ENCODE peak calls at places on chromosomes 16 and 17, in five cellular contexts. V is cardiac fibroblast, P is A549, T is lower lobe of right lung, G is foreskin fibroblast. B is an unnamed sample.

GRCh38 chr16:84532299-84532724 is 27.9 kb upstream of the MEAK7 start:
- DNase-seq in V (peak), P (peak), T (no peak), G (peak), B (peak)

GRCh38 chr16:69672998-69673713 is 53.2 kb downstream of the NQO1 start:
- DNase-seq in V (no peak), P (no peak), T (no peak), G (no peak), B (no peak)

GRCh38 chr17:31568140-31568938 is 176.9 kb downstream of the RAB11FIP4 start:
- DNase-seq in V (peak), P (no peak), T (peak), G (peak), B (peak)

GRCh38 chr16:89319883-89320716 is 102.6 kb downstream of the ZNF778 start:
- DNase-seq in V (peak), P (peak), T (peak), G (peak), B (peak)

GRCh38 chr16:49653577-49653976 is 202.3 kb downstream of the ZNF423 start:
- DNase-seq in V (no peak), P (no peak), T (no peak), G (no peak), B (no peak)

GRCh38 chr16:86931410-86931941 is 353.1 kb downstream of the FOXL1 start:
- DNase-seq in V (peak), P (no peak), T (no peak), G (peak), B (peak)

GRCh38 chr17:44197980-44198720 is 1.5 kb downstream of the ATXN7L3 start:
- DNase-seq in V (peak), P (peak), T (no peak), G (peak), B (peak)

GRCh38 chr16:85329059-85329812 is 217.0 kb upstream of the CIBAR2 start:
- DNase-seq in V (peak), P (no peak), T (no peak), G (no peak), B (no peak)

GRCh38 chr16:84332975-84333684 is 35.2 kb upstream of the ATP2C2 start:
- DNase-seq in V (no peak), P (no peak), T (peak), G (no peak), B (no peak)

GRCh38 chr16:57897053-57897784 is 73.7 kb downstream of the CNGB1 start:
- DNase-seq in V (no peak), P (no peak), T (peak), G (no peak), B (no peak)

GRCh38 chr17:1487939-1488825 is 4.3 kb downstream of the MYO1C start:
- DNase-seq in V (peak), P (peak), T (peak), G (peak), B (peak)

GRCh38 chr17:17810374-17811248 is 26.2 kb downstream of the SREBF1 start:
- DNase-seq in V (peak), P (no peak), T (no peak), G (peak), B (no peak)

GRCh38 chr17:29645516-29646051 is 22.9 kb upstream of the CORO6 start:
- DNase-seq in V (peak), P (no peak), T (peak), G (peak), B (peak)

GRCh38 chr16:89525146-89525913 is 17.1 kb downstream of the SPG7 start:
- DNase-seq in V (no peak), P (no peak), T (no peak), G (no peak), B (no peak)

GRCh38 chr17:50129946-50130777 is at the start of gene SAMD14:
- DNase-seq in V (no peak), P (peak), T (no peak), G (peak), B (peak)

GRCh38 chr16:85448557-85449194 is 164.4 kb upstream of the GSE1 start:
- DNase-seq in V (no peak), P (no peak), T (no peak), G (no peak), B (no peak)

GRCh38 chr17:48472485-48473281 is 42.7 kb upstream of the SKAP1 start:
- DNase-seq in V (peak), P (no peak), T (no peak), G (peak), B (peak)

GRCh38 chr16:82643136-82643535 is 16.4 kb downstream of the CDH13 start:
- DNase-seq in V (no peak), P (no peak), T (no peak), G (no peak), B (no peak)

GRCh38 chr16:49601541-49601940 is 227.9 kb downstream of the C16orf78 start:
- DNase-seq in V (no peak), P (no peak), T (no peak), G (no peak), B (no peak)

GRCh38 chr16:88430524-88431446 is 22.3 kb upstream of the ZFPM1 start:
- DNase-seq in V (no peak), P (no peak), T (no peak), G (peak), B (no peak)

GRCh38 chr17:31919802-31920525 is 16.8 kb upstream of the SUZ12 start:
- DNase-seq in V (peak), P (no peak), T (no peak), G (peak), B (no peak)

GRCh38 chr16:85878875-85879274 is 20.1 kb upstream of the IRF8 start:
- DNase-seq in V (peak), P (no peak), T (no peak), G (peak), B (peak)

GRCh38 chr16:73177896-73178295 is 130.0 kb upstream of the ZFHX3 start:
- DNase-seq in V (no peak), P (no peak), T (no peak), G (no peak), B (no peak)
- TF ChIP-seq CTCF in V (no peak), P (no peak), T (no peak), G (no peak), B (no peak)

DNA sequence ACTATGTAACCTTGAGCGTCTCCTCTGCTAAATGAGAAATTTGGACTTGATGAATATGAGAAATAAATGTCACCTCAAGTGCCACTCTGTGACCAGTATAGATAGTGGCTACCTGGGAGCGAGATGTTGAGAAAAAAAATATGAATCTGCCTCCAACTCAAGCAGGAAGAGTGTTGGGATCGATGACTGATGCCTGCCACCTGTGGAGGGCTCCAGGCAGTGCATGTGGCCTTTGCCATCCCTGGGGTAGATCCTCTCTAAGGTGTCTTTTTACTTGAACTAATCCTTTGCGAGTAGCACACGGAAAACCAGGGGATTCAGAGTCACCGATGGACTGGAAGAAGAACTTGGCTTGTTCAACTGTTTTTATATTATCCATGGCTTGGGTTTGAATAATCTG is 9.4 kb downstream of the CCDC182 start:
- DNase-seq in V (no peak), P (peak), T (no peak), G (no peak), B (no peak)
- TF ChIP-seq CTCF in V (no peak), P (peak), T (peak), G (no peak), B (peak)

GRCh38 chr17:57399690-57400089 is 143.4 kb downstream of the MSI2 start:
- DNase-seq in V (no peak), P (no peak), T (no peak), G (no peak), B (no peak)

GRCh38 chr17:57402691-57403090 is 146.4 kb downstream of the MSI2 start:
- DNase-seq in V (no peak), P (no peak), T (no peak), G (no peak), B (no peak)

GRCh38 chr17:57403241-57403640 is 146.9 kb downstream of the MSI2 start:
- DNase-seq in V (no peak), P (no peak), T (no peak), G (no peak), B (no peak)

GRCh38 chr17:57400648-57401047 is 144.3 kb downstream of the MSI2 start:
- DNase-seq in V (no peak), P (no peak), T (no peak), G (no peak), B (no peak)

GRCh38 chr17:57401556-57402488 is 145.5 kb downstream of the MSI2 start:
- DNase-seq in V (no peak), P (peak), T (no peak), G (no peak), B (no peak)
- TF ChIP-seq CTCF in V (no peak), P (peak), T (no peak), G (no peak), B (no peak)

GRCh38 chr17:38867179-38867994 is 2.5 kb upstream of the LASP1 start:
- DNase-seq in V (peak), P (peak), T (no peak), G (peak), B (peak)
- TF ChIP-seq CTCF in V (no peak), P (peak), T (peak), G (peak), B (peak)

GRCh38 chr17:77479817-77480508 is 339.2 kb downstream of the SEC14L1 start:
- DNase-seq in V (no peak), P (no peak), T (no peak), G (peak), B (no peak)

GRCh38 chr17:77478899-77479298 is 338.1 kb downstream of the SEC14L1 start:
- DNase-seq in V (no peak), P (no peak), T (no peak), G (no peak), B (no peak)

GRCh38 chr17:77478281-77478680 is 337.5 kb downstream of the SEC14L1 start:
- DNase-seq in V (no peak), P (no peak), T (no peak), G (no peak), B (peak)

GRCh38 chr17:77480509-77481215 is 339.9 kb downstream of the SEC14L1 start:
- DNase-seq in V (no peak), P (no peak), T (no peak), G (no peak), B (no peak)

GRCh38 chr17:77479372-77479781 is 338.6 kb downstream of the SEC14L1 start:
- DNase-seq in V (no peak), P (no peak), T (no peak), G (no peak), B (no peak)
- TF ChIP-seq CTCF in V (no peak), P (no peak), T (no peak), G (no peak), B (no peak)

GRCh38 chr16:52649870-52650269 is 102.9 kb upstream of the TOX3 start:
- DNase-seq in V (no peak), P (no peak), T (no peak), G (no peak), B (no peak)
- TF ChIP-seq CTCF in V (no peak), P (no peak), T (no peak), G (no peak), B (no peak)

DNA sequence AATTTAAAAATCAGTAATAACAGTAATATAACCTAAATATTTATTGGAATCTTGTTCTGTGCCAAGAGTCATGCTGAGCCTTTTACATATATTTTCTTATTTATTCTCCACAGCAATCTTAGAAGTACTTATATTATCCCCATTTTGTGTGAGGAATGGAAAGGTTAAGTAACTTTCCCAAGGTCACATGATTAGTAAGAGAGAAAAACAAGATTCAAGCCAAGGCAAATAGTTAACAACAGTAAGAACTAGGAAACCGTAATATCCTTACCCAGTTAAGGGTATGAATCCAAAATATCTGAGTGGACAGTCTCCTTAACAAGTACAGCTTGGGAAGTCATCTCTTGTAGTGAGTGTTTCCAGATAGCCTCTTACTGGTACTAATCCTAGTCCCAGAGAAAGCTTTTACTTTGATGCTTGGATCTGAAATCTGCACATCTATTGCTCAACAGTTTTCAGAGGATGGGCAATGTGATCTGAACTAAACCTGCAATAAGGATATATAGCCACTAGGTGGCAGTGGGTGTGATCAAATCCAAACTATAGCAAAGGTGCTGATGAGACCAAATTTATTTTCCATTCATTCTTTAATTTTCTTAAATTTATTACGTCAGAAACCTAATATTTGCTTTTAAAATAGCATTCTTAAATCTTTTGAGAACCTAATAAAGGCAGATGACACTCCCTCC is 23.3 kb downstream of the SHISA6 start:
- DNase-seq in V (no peak), P (peak), T (no peak), G (no peak), B (no peak)
- TF ChIP-seq CTCF in V (peak), P (peak), T (no peak), G (no peak), B (peak)